ENCODE peak calls at places on chromosomes 3 and 15, in seven cellular contexts. One of them, this sample, is unnamed. For H3K36me3, the result is how much of the 10 kb centered on the place peaks cover.

GRCh38 chr3:145519598-145520078 is 641.3 kb downstream of the PLOD2 start:
- DNase-seq in suprapubic skin: no peak
- DNase-seq in uterus: no peak
- DNase-seq in HCT116: no peak
- DNase-seq in CD4-positive, CD25-positive, alpha-beta regulatory T cell: no peak
- DNase-seq in psoas muscle: no peak
- DNase-seq in HepG2: no peak
- DNase-seq in this sample: no peak

GRCh38 chr15:87660494-87661129 is 595.9 kb downstream of the NTRK3 start:
- DNase-seq in suprapubic skin: no peak
- DNase-seq in HepG2: no peak
- DNase-seq in CD4-positive, CD25-positive, alpha-beta regulatory T cell: no peak
- DNase-seq in uterus: no peak
- DNase-seq in psoas muscle: no peak
- DNase-seq in HCT116: no peak
- DNase-seq in this sample: no peak

GRCh38 chr3:127404614-127405598 is 117.1 kb upstream of the PRR20G start:
- DNase-seq in psoas muscle: no peak
- DNase-seq in uterus: no peak
- DNase-seq in CD4-positive, CD25-positive, alpha-beta regulatory T cell: no peak
- DNase-seq in HCT116: no peak
- DNase-seq in suprapubic skin: peak
- DNase-seq in HepG2: no peak
- DNase-seq in this sample: peak

GRCh38 chr3:8996681-8997121 is 33.4 kb upstream of the RAD18 start:
- DNase-seq in HCT116: no peak
- DNase-seq in suprapubic skin: no peak
- DNase-seq in HepG2: peak
- DNase-seq in CD4-positive, CD25-positive, alpha-beta regulatory T cell: no peak
- DNase-seq in psoas muscle: peak
- DNase-seq in uterus: peak
- DNase-seq in this sample: peak

GRCh38 chr3:11543141-11543947 is 100.4 kb downstream of the VGLL4 start:
- DNase-seq in HCT116: no peak
- DNase-seq in HepG2: no peak
- DNase-seq in CD4-positive, CD25-positive, alpha-beta regulatory T cell: no peak
- DNase-seq in uterus: no peak
- DNase-seq in psoas muscle: no peak
- DNase-seq in suprapubic skin: no peak
- DNase-seq in this sample: peak

GRCh38 chr3:138256022-138256421 is 68.9 kb downstream of the ARMC8 start:
- DNase-seq in suprapubic skin: no peak
- DNase-seq in HCT116: no peak
- DNase-seq in psoas muscle: no peak
- DNase-seq in CD4-positive, CD25-positive, alpha-beta regulatory T cell: no peak
- DNase-seq in HepG2: no peak
- DNase-seq in uterus: no peak
- DNase-seq in this sample: no peak

GRCh38 chr3:128068156-128068620 is 16.0 kb downstream of the SEC61A1 start:
- DNase-seq in HepG2: peak
- DNase-seq in CD4-positive, CD25-positive, alpha-beta regulatory T cell: peak
- DNase-seq in uterus: no peak
- DNase-seq in psoas muscle: no peak
- DNase-seq in suprapubic skin: no peak
- DNase-seq in HCT116: peak
- DNase-seq in this sample: no peak

GRCh38 chr15:100234158-100235029 is 107.4 kb downstream of the ADAMTS17 start:
- DNase-seq in HepG2: no peak
- DNase-seq in HCT116: no peak
- DNase-seq in CD4-positive, CD25-positive, alpha-beta regulatory T cell: no peak
- DNase-seq in suprapubic skin: no peak
- DNase-seq in psoas muscle: peak
- DNase-seq in uterus: peak
- DNase-seq in this sample: no peak

GRCh38 chr15:90681480-90681879 is 35.7 kb upstream of the BLM start:
- DNase-seq in CD4-positive, CD25-positive, alpha-beta regulatory T cell: no peak
- DNase-seq in HepG2: no peak
- DNase-seq in suprapubic skin: no peak
- DNase-seq in HCT116: no peak
- DNase-seq in uterus: peak
- DNase-seq in psoas muscle: no peak
- DNase-seq in this sample: no peak

GRCh38 chr3:120567370-120568197 is 28.6 kb upstream of the NDUFB4 start:
- DNase-seq in uterus: no peak
- DNase-seq in psoas muscle: no peak
- DNase-seq in HepG2: peak
- DNase-seq in HCT116: no peak
- DNase-seq in suprapubic skin: no peak
- DNase-seq in CD4-positive, CD25-positive, alpha-beta regulatory T cell: no peak
- DNase-seq in this sample: no peak

GRCh38 chr3:153614563-153614962 is 452.5 kb downstream of the RAP2B start:
- DNase-seq in CD4-positive, CD25-positive, alpha-beta regulatory T cell: no peak
- DNase-seq in uterus: no peak
- DNase-seq in HCT116: peak
- DNase-seq in suprapubic skin: no peak
- DNase-seq in HepG2: no peak
- DNase-seq in psoas muscle: no peak
- DNase-seq in this sample: no peak

GRCh38 chr15:60324706-60325438 is 72.9 kb downstream of the ANXA2 start:
- DNase-seq in CD4-positive, CD25-positive, alpha-beta regulatory T cell: no peak
- DNase-seq in psoas muscle: no peak
- DNase-seq in suprapubic skin: no peak
- DNase-seq in HepG2: no peak
- DNase-seq in uterus: no peak
- DNase-seq in HCT116: no peak
- DNase-seq in this sample: no peak

GRCh38 chr3:195271859-195272243 is 892 bp upstream of the XXYLT1 start:
- DNase-seq in CD4-positive, CD25-positive, alpha-beta regulatory T cell: no peak
- DNase-seq in HCT116: no peak
- DNase-seq in HepG2: no peak
- DNase-seq in uterus: no peak
- DNase-seq in psoas muscle: no peak
- DNase-seq in suprapubic skin: no peak
- DNase-seq in this sample: no peak

GRCh38 chr3:198113219-198114053 is 153.4 kb downstream of the LMLN start:
- DNase-seq in HCT116: no peak
- DNase-seq in CD4-positive, CD25-positive, alpha-beta regulatory T cell: no peak
- DNase-seq in uterus: no peak
- DNase-seq in suprapubic skin: no peak
- DNase-seq in HepG2: no peak
- DNase-seq in psoas muscle: peak
- DNase-seq in this sample: no peak

GRCh38 chr3:55512586-55513343 is 25.7 kb upstream of the WNT5A start:
- DNase-seq in CD4-positive, CD25-positive, alpha-beta regulatory T cell: no peak
- DNase-seq in psoas muscle: no peak
- DNase-seq in HepG2: no peak
- DNase-seq in suprapubic skin: no peak
- DNase-seq in HCT116: no peak
- DNase-seq in uterus: no peak
- DNase-seq in this sample: no peak

GRCh38 chr3:11818033-11818432 is 28.7 kb downstream of the TAMM41 start:
- DNase-seq in CD4-positive, CD25-positive, alpha-beta regulatory T cell: no peak
- DNase-seq in uterus: no peak
- DNase-seq in HCT116: no peak
- DNase-seq in psoas muscle: no peak
- DNase-seq in suprapubic skin: no peak
- DNase-seq in HepG2: no peak
- DNase-seq in this sample: no peak

GRCh38 chr3:136919799-136920580 is 37.8 kb upstream of the IL20RB start:
- DNase-seq in HepG2: no peak
- DNase-seq in suprapubic skin: no peak
- DNase-seq in psoas muscle: no peak
- DNase-seq in uterus: no peak
- DNase-seq in HCT116: no peak
- DNase-seq in CD4-positive, CD25-positive, alpha-beta regulatory T cell: peak
- DNase-seq in this sample: no peak

DNA sequence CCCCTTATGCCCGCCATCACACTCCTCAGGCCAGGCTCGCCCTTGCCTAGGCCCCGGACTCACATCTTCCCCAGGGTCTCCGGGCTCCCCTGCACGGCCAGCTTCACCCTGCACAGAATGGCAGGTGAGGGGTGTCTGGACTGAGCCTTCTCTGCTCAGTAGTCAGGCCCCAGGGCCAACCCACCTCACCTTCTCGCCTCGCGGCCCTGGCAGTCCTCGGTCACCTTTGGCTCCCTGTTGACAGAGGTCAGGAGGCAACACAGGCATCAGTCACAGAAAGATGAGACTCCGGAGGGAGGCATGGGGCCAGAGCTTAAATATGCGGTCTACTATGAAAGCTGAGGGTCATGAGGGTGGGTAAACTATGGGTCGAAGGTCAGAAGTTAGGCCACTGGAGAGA is 8.4 kb upstream of the UCN2 start:
- DNase-seq in HepG2: peak
- DNase-seq in uterus: no peak
- DNase-seq in HCT116: no peak
- DNase-seq in psoas muscle: no peak
- DNase-seq in CD4-positive, CD25-positive, alpha-beta regulatory T cell: no peak
- DNase-seq in suprapubic skin: no peak
- DNase-seq in this sample: no peak
- H3K36me3 ChIP-seq in HepG2: under half
- H3K36me3 ChIP-seq in uterus: under half
- H3K36me3 ChIP-seq in HCT116: under half
- H3K36me3 ChIP-seq in psoas muscle: under half
- H3K36me3 ChIP-seq in CD4-positive, CD25-positive, alpha-beta regulatory T cell: under half
- H3K36me3 ChIP-seq in suprapubic skin: half or more
- H3K36me3 ChIP-seq in this sample: under half

DNA sequence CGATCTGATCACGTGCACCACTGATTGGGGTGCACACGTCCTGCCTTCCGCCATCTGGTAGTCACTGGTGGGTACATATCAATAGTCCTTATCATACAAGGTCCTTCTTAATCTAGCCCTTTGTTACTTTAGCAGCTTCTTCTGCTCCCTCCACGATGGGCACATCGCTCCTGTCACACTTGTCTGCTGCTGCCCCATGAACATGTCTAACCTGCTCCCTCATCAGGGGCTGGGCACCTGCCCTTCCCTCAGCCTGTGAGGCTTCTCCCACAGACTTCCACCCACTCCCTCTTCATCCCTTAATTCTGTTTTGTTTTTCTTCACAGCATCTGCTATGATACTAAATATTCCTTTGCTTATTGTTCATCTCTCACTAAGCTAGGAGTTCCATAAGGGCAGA is 82.5 kb downstream of the UACA start:
- DNase-seq in suprapubic skin: no peak
- DNase-seq in psoas muscle: no peak
- DNase-seq in uterus: no peak
- DNase-seq in HepG2: no peak
- DNase-seq in HCT116: no peak
- DNase-seq in CD4-positive, CD25-positive, alpha-beta regulatory T cell: no peak
- DNase-seq in this sample: no peak
- H3K36me3 ChIP-seq in suprapubic skin: under half
- H3K36me3 ChIP-seq in psoas muscle: half or more
- H3K36me3 ChIP-seq in uterus: under half
- H3K36me3 ChIP-seq in HepG2: under half
- H3K36me3 ChIP-seq in HCT116: under half
- H3K36me3 ChIP-seq in CD4-positive, CD25-positive, alpha-beta regulatory T cell: under half
- H3K36me3 ChIP-seq in this sample: under half

DNA sequence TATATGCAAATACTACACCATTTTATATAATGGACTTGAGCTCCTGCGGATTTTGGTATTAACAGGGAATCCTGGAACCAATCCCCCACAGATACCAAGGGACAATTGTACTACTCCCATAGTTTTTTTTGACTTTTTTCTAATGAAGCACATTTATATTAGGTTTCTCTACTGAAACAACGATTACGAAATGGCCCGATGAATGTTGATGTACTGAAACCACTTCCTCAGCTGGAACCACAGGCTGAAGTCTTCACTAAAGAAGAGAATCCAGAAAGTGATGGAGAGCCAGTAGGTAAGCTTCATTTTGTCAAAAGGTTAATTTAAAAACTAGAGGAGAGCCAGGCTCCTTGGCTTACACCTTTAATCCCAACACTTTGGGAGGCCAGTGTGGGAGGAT is 121.5 kb upstream of the LRRFIP2 start:
- DNase-seq in HepG2: no peak
- DNase-seq in uterus: no peak
- DNase-seq in suprapubic skin: no peak
- DNase-seq in CD4-positive, CD25-positive, alpha-beta regulatory T cell: no peak
- DNase-seq in HCT116: no peak
- DNase-seq in psoas muscle: no peak
- DNase-seq in this sample: no peak
- H3K36me3 ChIP-seq in HepG2: half or more
- H3K36me3 ChIP-seq in uterus: under half
- H3K36me3 ChIP-seq in suprapubic skin: half or more
- H3K36me3 ChIP-seq in CD4-positive, CD25-positive, alpha-beta regulatory T cell: half or more
- H3K36me3 ChIP-seq in HCT116: under half
- H3K36me3 ChIP-seq in psoas muscle: half or more
- H3K36me3 ChIP-seq in this sample: under half

GRCh38 chr15:42549782-42550392 is 1.2 kb downstream of the HAUS2 start:
- DNase-seq in psoas muscle: no peak
- DNase-seq in HCT116: no peak
- DNase-seq in uterus: no peak
- DNase-seq in suprapubic skin: no peak
- DNase-seq in CD4-positive, CD25-positive, alpha-beta regulatory T cell: no peak
- DNase-seq in HepG2: no peak
- DNase-seq in this sample: no peak
- H3K36me3 ChIP-seq in psoas muscle: under half
- H3K36me3 ChIP-seq in HCT116: under half
- H3K36me3 ChIP-seq in uterus: under half
- H3K36me3 ChIP-seq in suprapubic skin: under half
- H3K36me3 ChIP-seq in CD4-positive, CD25-positive, alpha-beta regulatory T cell: under half
- H3K36me3 ChIP-seq in HepG2: under half
- H3K36me3 ChIP-seq in this sample: under half

GRCh38 chr15:26555898-26556297 is 217.0 kb downstream of the GABRB3 start:
- DNase-seq in CD4-positive, CD25-positive, alpha-beta regulatory T cell: no peak
- DNase-seq in suprapubic skin: no peak
- DNase-seq in HepG2: no peak
- DNase-seq in uterus: no peak
- DNase-seq in HCT116: no peak
- DNase-seq in psoas muscle: no peak
- DNase-seq in this sample: no peak
- H3K36me3 ChIP-seq in CD4-positive, CD25-positive, alpha-beta regulatory T cell: under half
- H3K36me3 ChIP-seq in suprapubic skin: under half
- H3K36me3 ChIP-seq in HepG2: under half
- H3K36me3 ChIP-seq in uterus: under half
- H3K36me3 ChIP-seq in HCT116: under half
- H3K36me3 ChIP-seq in psoas muscle: under half
- H3K36me3 ChIP-seq in this sample: under half

GRCh38 chr3:52526151-52526561 is 7.5 kb downstream of the NT5DC2 start:
- DNase-seq in CD4-positive, CD25-positive, alpha-beta regulatory T cell: no peak
- DNase-seq in HCT116: no peak
- DNase-seq in HepG2: no peak
- DNase-seq in uterus: no peak
- DNase-seq in suprapubic skin: peak
- DNase-seq in psoas muscle: peak
- DNase-seq in this sample: no peak
- H3K36me3 ChIP-seq in CD4-positive, CD25-positive, alpha-beta regulatory T cell: under half
- H3K36me3 ChIP-seq in HCT116: under half
- H3K36me3 ChIP-seq in HepG2: under half
- H3K36me3 ChIP-seq in uterus: under half
- H3K36me3 ChIP-seq in suprapubic skin: under half
- H3K36me3 ChIP-seq in psoas muscle: under half
- H3K36me3 ChIP-seq in this sample: under half